ENCODE peak calls at places on chromosomes 13 and 19, in ten cellular contexts. M, Z, F, S, A, L, D, Q, Y and B are unnamed samples.

GRCh38 chr13:21219044-21219381 is 42.6 kb downstream of the MRPL57 start:
- DNase-seq in M (no peak), Z (no peak), F (no peak), S (no peak), A (no peak), L (no peak), D (no peak), Q (no peak), Y (no peak), B (no peak)

GRCh38 chr19:670609-671075 is 5.5 kb upstream of the FSTL3 start:
- DNase-seq in M (no peak), Z (peak), F (no peak), S (no peak), A (no peak), L (no peak), D (no peak), Q (no peak), Y (no peak), B (no peak)

GRCh38 chr19:1901940-1902404 is 3.2 kb upstream of the ADAT3 start:
- DNase-seq in M (peak), Z (no peak), F (peak), S (no peak), A (no peak), L (no peak), D (no peak), Q (no peak), Y (no peak), B (no peak)

GRCh38 chr13:26202365-26202972 is 19.6 kb downstream of the RNF6 start:
- DNase-seq in M (no peak), Z (no peak), F (no peak), S (peak), A (no peak), L (no peak), D (no peak), Q (peak), Y (no peak), B (no peak)

GRCh38 chr13:79258489-79258888 is 147.6 kb downstream of the RBM26 start:
- DNase-seq in M (no peak), Z (no peak), F (no peak), S (no peak), A (no peak), L (no peak), D (no peak), Q (no peak), Y (no peak), B (no peak)

GRCh38 chr13:28318418-28318995 is 176.4 kb downstream of the FLT1 start:
- DNase-seq in M (no peak), Z (no peak), F (no peak), S (no peak), A (no peak), L (no peak), D (no peak), Q (no peak), Y (no peak), B (no peak)

GRCh38 chr19:56066152-56067023 is 54.7 kb downstream of the ZNF787 start:
- DNase-seq in M (peak), Z (peak), F (no peak), S (peak), A (no peak), L (no peak), D (peak), Q (peak), Y (peak), B (no peak)

GRCh38 chr13:32334676-32335075 is 19.4 kb downstream of the BRCA2 start:
- DNase-seq in M (no peak), Z (peak), F (no peak), S (peak), A (no peak), L (no peak), D (no peak), Q (no peak), Y (no peak), B (no peak)